ENCODE peak calls at places on chromosomes 7 and 10, in nine cellular contexts. V, S, Z, Y, E, B, R, M and F are unnamed samples.

GRCh38 chr7:155198901-155199845 is 98.5 kb upstream of the INSIG1 start:
- DNase-seq in Y (no peak), S (peak), R (peak), B (peak), E (peak), Z (peak), V (no peak), M (peak), F (no peak)

GRCh38 chr10:130412317-130412716 is 276.1 kb downstream of the GLRX3 start:
- DNase-seq in Y (no peak), M (no peak), Z (no peak), V (no peak), R (no peak), E (no peak), B (no peak), S (no peak), F (no peak)

GRCh38 chr10:21402606-21403083 is 122.8 kb downstream of the SKIDA1 start:
- DNase-seq in S (peak), M (peak), R (no peak), B (peak), V (no peak), Y (no peak), Z (peak), E (no peak), F (no peak)

GRCh38 chr10:98446121-98446655 is 547 bp downstream of the HPS1 start:
- DNase-seq in Z (peak), E (peak), R (peak), B (peak), S (peak), Y (no peak), V (no peak), M (peak), F (no peak)

GRCh38 chr10:99854860-99855259 is 72.4 kb downstream of the ABCC2 start:
- DNase-seq in E (no peak), Y (no peak), M (peak), Z (no peak), S (no peak), B (peak), R (no peak), V (no peak), F (no peak)

GRCh38 chr10:30583778-30584415 is 45.7 kb downstream of the LYZL2 start:
- DNase-seq in M (peak), V (no peak), R (no peak), Z (peak), E (peak), B (peak), Y (peak), S (peak), F (no peak)

GRCh38 chr10:58740620-58741369 is 228.1 kb downstream of the BICC1 start:
- DNase-seq in V (no peak), Z (no peak), Y (no peak), E (no peak), M (no peak), S (no peak), R (no peak), B (peak), F (no peak)

GRCh38 chr7:90192876-90193765 is 18.4 kb upstream of the STEAP2 start:
- DNase-seq in E (no peak), V (no peak), R (no peak), B (peak), S (no peak), Y (no peak), M (peak), Z (peak), F (no peak)

GRCh38 chr7:26083113-26083512 is 68.9 kb upstream of the NFE2L3 start:
- DNase-seq in E (no peak), R (no peak), B (no peak), Y (no peak), V (no peak), M (no peak), S (peak), Z (peak), F (no peak)

GRCh38 chr10:47225186-47225927 is 74.6 kb upstream of the GDF10 start:
- DNase-seq in Z (no peak), E (no peak), V (no peak), B (no peak), S (no peak), R (no peak), Y (no peak), M (no peak), F (no peak)